ENCODE peak calls at places on chromosomes 4 and X, in seven cellular contexts. V, W, A, J, T, E and I are unnamed samples.
A peak's percentile ranks its signal among the peaks of the same experiment; 100 is the strongest.

GRCh38 chrX:115268421-115268820 is 21.1 kb upstream of the LUZP4 start:
- DNase-seq in E (no peak), J (no peak), V (no peak), W (peak; percentile 1), A (no peak), T (no peak), I (no peak)

GRCh38 chr4:29405151-29405550 is 1315.0 kb upstream of the PCDH7 start:
- DNase-seq in V (no peak), T (no peak), A (no peak), W (peak; percentile 16), E (no peak), J (no peak), I (no peak)

GRCh38 chr4:130043796-130044195 is 947.8 kb downstream of the C4orf33 start:
- DNase-seq in E (no peak), T (no peak), W (no peak), V (peak; percentile 38), A (no peak), J (no peak), I (no peak)

GRCh38 chrX:125205084-125205917 is 114.4 kb upstream of the TEX13C start:
- DNase-seq in T (peak; percentile 51), V (no peak), E (no peak), J (peak; percentile 72), A (no peak), W (no peak), I (no peak)

GRCh38 chrX:107654778-107655761 is 26.8 kb downstream of the PRPS1 start:
- DNase-seq in A (no peak), T (peak; percentile 34), E (peak; percentile 47), J (no peak), V (no peak), W (peak; percentile 92), I (peak; percentile 85)

GRCh38 chr4:152983774-152984411 is 47.8 kb downstream of the FHDC1 start:
- DNase-seq in J (no peak), A (no peak), E (no peak), T (no peak), W (peak; percentile 45), V (peak; percentile 43), I (no peak)

GRCh38 chr4:73815145-73815544 is 21.3 kb upstream of the CXCL6 start:
- DNase-seq in E (no peak), W (peak; percentile 43), T (no peak), J (no peak), A (no peak), V (no peak), I (no peak)

GRCh38 chrX:71282514-71283408 is 674 bp upstream of the NONO start:
- DNase-seq in E (no peak), J (no peak), V (no peak), A (no peak), W (peak; percentile 45), T (no peak), I (no peak)

GRCh38 chrX:30615229-30615628 is 37.7 kb upstream of the TASL start:
- DNase-seq in T (no peak), W (peak; percentile 63), J (no peak), A (no peak), E (no peak), V (no peak), I (no peak)

GRCh38 chr4:55170462-55170861 is 45.1 kb upstream of the KDR start:
- DNase-seq in E (no peak), A (no peak), J (no peak), W (peak; percentile 10), T (no peak), V (no peak), I (no peak)

GRCh38 chr4:188178276-188178675 is 39.0 kb downstream of the TRIML1 start:
- DNase-seq in E (no peak), J (no peak), A (no peak), V (no peak), T (no peak), W (peak; percentile 77), I (no peak)

GRCh38 chrX:100408643-100409315 is 1.3 kb downstream of the PCDH19 start:
- DNase-seq in V (no peak), T (no peak), A (no peak), J (no peak), W (no peak), E (no peak), I (no peak)

GRCh38 chrX:24676403-24677024 is 17.2 kb upstream of the POLA1 start:
- DNase-seq in E (no peak), T (no peak), J (no peak), V (no peak), A (no peak), W (no peak), I (no peak)

GRCh38 chrX:139766545-139766983 is 58.6 kb upstream of the MCF2 start:
- DNase-seq in V (no peak), A (no peak), T (no peak), J (no peak), W (no peak), E (no peak), I (no peak)

GRCh38 chr4:15100994-15101695 is 98.9 kb downstream of the CPEB2 start:
- DNase-seq in V (no peak), E (no peak), W (peak; percentile 29), T (no peak), J (no peak), A (no peak), I (no peak)

GRCh38 chrX:104173841-104174240 is 7.6 kb downstream of the FAM199X start:
- DNase-seq in T (no peak), V (no peak), J (no peak), E (no peak), W (no peak), A (no peak), I (no peak)

GRCh38 chr4:151415978-151416377 is 7.0 kb downstream of the FHIP1A start:
- DNase-seq in T (no peak), A (no peak), E (no peak), V (no peak), J (no peak), W (peak; percentile 50), I (no peak)

GRCh38 chr4:85793256-85793655 is 318.3 kb downstream of the ARHGAP24 start:
- DNase-seq in T (no peak), V (no peak), W (no peak), E (no peak), J (no peak), A (no peak), I (no peak)

GRCh38 chrX:106894978-106895452 is 8.1 kb downstream of the RIPPLY1 start:
- DNase-seq in V (no peak), A (no peak), E (no peak), T (no peak), W (peak; percentile 76), J (no peak), I (no peak)

GRCh38 chr4:11805837-11806236 is 377.1 kb upstream of the HS3ST1 start:
- DNase-seq in A (no peak), J (no peak), V (no peak), T (no peak), W (peak; percentile 1), E (no peak), I (no peak)

GRCh38 chr4:156677136-156677535 is 294.5 kb downstream of the PDGFC start:
- DNase-seq in J (no peak), W (no peak), T (no peak), E (no peak), V (peak; percentile 32), A (no peak), I (no peak)

GRCh38 chrX:104662694-104663093 is 96.7 kb downstream of the IL1RAPL2 start:
- DNase-seq in E (no peak), T (no peak), W (no peak), A (no peak), J (no peak), V (no peak), I (no peak)

GRCh38 chr4:4308800-4309441 is 18.9 kb downstream of the ZBTB49 start:
- DNase-seq in J (no peak), V (peak; percentile 70), E (no peak), W (peak; percentile 81), T (no peak), A (no peak), I (no peak)

GRCh38 chr4:124810814-124811213 is 98.3 kb upstream of the ANKRD50 start:
- DNase-seq in J (no peak), T (no peak), V (no peak), A (no peak), E (no peak), W (no peak), I (no peak)

GRCh38 chr4:146158036-146158745 is 17.3 kb upstream of the LSM6 start:
- DNase-seq in J (no peak), V (no peak), T (no peak), W (no peak), A (no peak), E (no peak), I (no peak)

GRCh38 chr4:56048621-56049427 is 100.1 kb downstream of the CEP135 start:
- DNase-seq in E (no peak), V (no peak), A (peak; percentile 7), W (peak; percentile 39), T (peak; percentile 60), J (peak; percentile 39), I (no peak)

GRCh38 chr4:143558823-143559756 is 45.6 kb downstream of the SMARCA5 start:
- DNase-seq in E (peak; percentile 63), T (peak; percentile 79), V (no peak), A (peak; percentile 24), W (peak; percentile 20), J (peak; percentile 31), I (peak; percentile 13)

GRCh38 chr4:122722256-122722655 is 10.2 kb upstream of the BBS12 start:
- DNase-seq in W (no peak), E (no peak), T (no peak), V (no peak), J (no peak), A (no peak), I (no peak)

GRCh38 chrX:52217494-52218160 is 32.9 kb downstream of the MAGED4 start:
- DNase-seq in T (no peak), A (no peak), V (no peak), J (no peak), E (no peak), W (no peak), I (no peak)

GRCh38 chrX:45421806-45422205 is 221.1 kb upstream of the DIPK2B start:
- DNase-seq in V (no peak), W (no peak), E (no peak), J (no peak), T (no peak), A (no peak), I (no peak)

GRCh38 chr4:152972821-152973613 is 36.9 kb downstream of the FHDC1 start:
- DNase-seq in T (no peak), W (peak; percentile 92), E (no peak), J (no peak), V (peak; percentile 46), A (no peak), I (no peak)

GRCh38 chr4:122758033-122758432 is 25.5 kb downstream of the BBS12 start:
- DNase-seq in T (no peak), J (no peak), E (no peak), W (peak; percentile 51), V (no peak), A (no peak), I (no peak)

GRCh38 chr4:140084426-140084825 is 69.6 kb downstream of the MAML3 start:
- DNase-seq in E (no peak), T (no peak), V (no peak), J (no peak), W (no peak), A (no peak), I (no peak)